ENCODE peak calls at places on chromosomes 16 and 17, in five cellular contexts. One of them, this sample, is unnamed.
A peak's percentile ranks its signal among the peaks of the same experiment; 100 is the strongest.

GRCh38 chr16:13300066-13300465 is 398.7 kb downstream of the SHISA9 start:
- DNase-seq in lower lobe of right lung: no peak
- DNase-seq in adrenal gland: no peak
- DNase-seq in breast epithelium: no peak
- DNase-seq in SK-N-SH: no peak
- DNase-seq in this sample: no peak

GRCh38 chr17:47275245-47275984 is 21.8 kb downstream of the ITGB3 start:
- DNase-seq in lower lobe of right lung: peak; percentile 59
- DNase-seq in adrenal gland: peak; percentile 56
- DNase-seq in breast epithelium: peak; percentile 68
- DNase-seq in SK-N-SH: peak; percentile 93
- DNase-seq in this sample: peak; percentile 82

GRCh38 chr17:63480826-63481487 is 4.1 kb downstream of the ACE start:
- DNase-seq in lower lobe of right lung: no peak
- DNase-seq in adrenal gland: no peak
- DNase-seq in breast epithelium: no peak
- DNase-seq in SK-N-SH: peak; percentile 75
- DNase-seq in this sample: no peak

GRCh38 chr16:50954469-50954868 is 196.6 kb downstream of the SALL1 start:
- DNase-seq in lower lobe of right lung: no peak
- DNase-seq in adrenal gland: no peak
- DNase-seq in breast epithelium: no peak
- DNase-seq in SK-N-SH: no peak
- DNase-seq in this sample: no peak

GRCh38 chr17:31595666-31596381 is 204.3 kb downstream of the RAB11FIP4 start:
- DNase-seq in lower lobe of right lung: no peak
- DNase-seq in adrenal gland: no peak
- DNase-seq in breast epithelium: no peak
- DNase-seq in SK-N-SH: no peak
- DNase-seq in this sample: no peak

GRCh38 chr17:50354198-50354597 is 8.3 kb downstream of the XYLT2 start:
- DNase-seq in lower lobe of right lung: no peak
- DNase-seq in adrenal gland: peak; percentile 16
- DNase-seq in breast epithelium: no peak
- DNase-seq in SK-N-SH: no peak
- DNase-seq in this sample: no peak

GRCh38 chr16:56012479-56012811 is 137.3 kb upstream of the CES5A start:
- DNase-seq in lower lobe of right lung: no peak
- DNase-seq in adrenal gland: no peak
- DNase-seq in breast epithelium: no peak
- DNase-seq in SK-N-SH: no peak
- DNase-seq in this sample: no peak

GRCh38 chr16:12120982-12121652 is 144.6 kb downstream of the SNX29 start:
- DNase-seq in lower lobe of right lung: no peak
- DNase-seq in adrenal gland: no peak
- DNase-seq in breast epithelium: no peak
- DNase-seq in SK-N-SH: no peak
- DNase-seq in this sample: no peak

GRCh38 chr17:57783338-57783742 is 38.2 kb upstream of the CCDC182 start:
- DNase-seq in lower lobe of right lung: peak; percentile 81
- DNase-seq in adrenal gland: peak; percentile 82
- DNase-seq in breast epithelium: peak; percentile 73
- DNase-seq in SK-N-SH: peak; percentile 98
- DNase-seq in this sample: peak; percentile 19

GRCh38 chr17:54899721-54900456 is 763 bp upstream of the TOM1L1 start:
- DNase-seq in lower lobe of right lung: no peak
- DNase-seq in adrenal gland: no peak
- DNase-seq in breast epithelium: no peak
- DNase-seq in SK-N-SH: peak; percentile 78
- DNase-seq in this sample: no peak

GRCh38 chr16:89039756-89040155 is 53.9 kb upstream of the ACSF3 start:
- DNase-seq in lower lobe of right lung: peak; percentile 30
- DNase-seq in adrenal gland: no peak
- DNase-seq in breast epithelium: no peak
- DNase-seq in SK-N-SH: no peak
- DNase-seq in this sample: no peak
- H3K27me3 ChIP-seq in lower lobe of right lung: peaks cover 55% of the 10 kb centered on the region
- H3K27me3 ChIP-seq in adrenal gland: peaks cover 39% of the 10 kb centered on the region
- H3K27me3 ChIP-seq in breast epithelium: peaks cover 5% of the 10 kb centered on the region
- H3K27me3 ChIP-seq in SK-N-SH: peaks cover 5% of the 10 kb centered on the region
- H3K27me3 ChIP-seq in this sample: peaks cover 55% of the 10 kb centered on the region

DNA sequence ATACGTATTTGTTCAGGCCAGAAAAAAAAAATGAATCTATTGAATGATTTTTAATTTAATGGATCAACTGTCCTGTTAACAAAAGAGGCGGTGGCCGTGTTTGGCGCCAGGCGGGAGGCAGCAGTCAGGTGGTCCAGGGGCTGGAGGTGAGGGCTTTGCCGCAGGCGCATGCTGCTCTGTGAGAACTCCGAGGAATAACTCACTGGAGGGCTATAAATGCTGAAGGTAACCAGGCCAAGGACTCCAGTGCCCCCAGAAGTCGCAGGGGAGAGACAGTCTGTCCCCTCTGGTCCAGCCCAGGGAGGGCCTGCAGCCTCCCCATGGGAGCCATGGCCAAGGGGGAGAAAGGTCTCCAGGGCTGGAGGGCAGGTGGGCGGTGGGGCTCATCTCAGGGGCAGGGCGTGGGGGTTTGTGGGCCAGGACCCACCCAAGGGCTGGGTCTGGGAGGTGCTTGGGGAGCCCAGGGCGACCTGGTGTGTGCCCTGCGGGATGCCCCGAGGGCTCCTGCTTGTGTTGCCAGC is 7.1 kb upstream of the BAHCC1 start:
- DNase-seq in lower lobe of right lung: no peak
- DNase-seq in adrenal gland: no peak
- DNase-seq in breast epithelium: no peak
- DNase-seq in SK-N-SH: no peak
- DNase-seq in this sample: no peak
- H3K4me3 ChIP-seq in lower lobe of right lung: peak overlapping the region; percentile 78
- H3K4me3 ChIP-seq in adrenal gland: no peak overlapping the region
- H3K4me3 ChIP-seq in breast epithelium: peak overlapping the region; percentile 87
- H3K4me3 ChIP-seq in SK-N-SH: no peak overlapping the region
- H3K4me3 ChIP-seq in this sample: peak overlapping the region; percentile 87

DNA sequence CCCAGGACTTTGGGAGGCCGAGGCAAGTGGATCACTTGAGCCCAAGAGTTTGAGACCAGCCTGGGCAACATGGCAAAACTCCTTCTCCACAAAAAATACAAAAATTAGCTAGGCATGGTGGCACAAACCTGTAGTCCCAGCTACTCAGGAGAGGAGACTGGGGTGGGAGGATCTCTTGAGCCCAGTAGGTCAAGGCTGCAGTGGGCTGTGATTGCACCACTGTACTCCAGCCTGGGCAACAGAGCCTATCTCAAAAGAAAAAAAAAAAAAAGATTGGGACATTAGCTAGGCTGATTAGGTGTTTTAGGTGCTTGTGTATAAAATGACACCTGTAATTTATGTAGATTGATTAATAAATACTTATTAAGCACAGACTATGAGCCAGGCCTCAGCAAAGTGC is 10.1 kb downstream of the GFOD2 start:
- DNase-seq in lower lobe of right lung: no peak
- DNase-seq in adrenal gland: no peak
- DNase-seq in breast epithelium: no peak
- DNase-seq in SK-N-SH: no peak
- DNase-seq in this sample: no peak
- TF ChIP-seq CTCF in lower lobe of right lung: no peak
- TF ChIP-seq CTCF in adrenal gland: no peak
- TF ChIP-seq CTCF in breast epithelium: no peak
- TF ChIP-seq CTCF in SK-N-SH: no peak
- TF ChIP-seq CTCF in this sample: no peak

GRCh38 chr16:64962786-64963185 is 159.1 kb downstream of the CDH11 start:
- DNase-seq in lower lobe of right lung: no peak
- DNase-seq in adrenal gland: no peak
- DNase-seq in breast epithelium: no peak
- DNase-seq in SK-N-SH: no peak
- DNase-seq in this sample: no peak
- H3K27me3 ChIP-seq in lower lobe of right lung: no peaks in the 10 kb centered on the region
- H3K27me3 ChIP-seq in adrenal gland: no peaks in the 10 kb centered on the region
- H3K27me3 ChIP-seq in breast epithelium: no peaks in the 10 kb centered on the region
- H3K27me3 ChIP-seq in SK-N-SH: no peaks in the 10 kb centered on the region
- H3K27me3 ChIP-seq in this sample: no peaks in the 10 kb centered on the region

GRCh38 chr16:1858189-1858588 is 13.8 kb downstream of the MEIOB start:
- DNase-seq in lower lobe of right lung: no peak
- DNase-seq in adrenal gland: no peak
- DNase-seq in breast epithelium: no peak
- DNase-seq in SK-N-SH: no peak
- DNase-seq in this sample: no peak
- H3K4me3 ChIP-seq in lower lobe of right lung: no peak overlapping the region
- H3K4me3 ChIP-seq in adrenal gland: no peak overlapping the region
- H3K4me3 ChIP-seq in breast epithelium: no peak overlapping the region
- H3K4me3 ChIP-seq in SK-N-SH: no peak overlapping the region
- H3K4me3 ChIP-seq in this sample: no peak overlapping the region

GRCh38 chr16:16038950-16039349 is 89.5 kb downstream of the ABCC1 start:
- DNase-seq in lower lobe of right lung: no peak
- DNase-seq in adrenal gland: no peak
- DNase-seq in breast epithelium: no peak
- DNase-seq in SK-N-SH: no peak
- DNase-seq in this sample: no peak
- TF ChIP-seq CTCF in lower lobe of right lung: no peak
- TF ChIP-seq CTCF in adrenal gland: no peak
- TF ChIP-seq CTCF in breast epithelium: no peak
- TF ChIP-seq CTCF in SK-N-SH: no peak
- TF ChIP-seq CTCF in this sample: no peak

DNA sequence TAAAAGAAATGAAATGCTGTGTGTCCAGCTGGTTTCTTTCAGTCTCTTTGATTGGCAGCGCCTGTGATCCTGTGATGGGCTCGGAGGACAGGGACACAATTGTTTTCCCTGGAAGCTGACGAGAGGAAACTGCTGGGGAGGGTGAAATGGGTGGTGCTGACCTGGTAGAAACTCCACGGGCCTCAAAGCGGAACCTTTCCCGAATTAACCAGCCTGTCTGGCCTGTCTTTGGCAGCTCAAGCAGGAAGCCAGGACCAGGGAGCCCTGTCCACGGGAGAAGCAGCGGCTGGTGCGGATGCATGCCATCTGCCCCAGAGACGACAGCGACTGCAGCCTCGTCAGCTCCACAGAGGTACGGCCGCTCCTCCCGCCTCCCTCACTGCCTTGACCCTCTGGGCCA is 22.4 kb downstream of the CARD14 start:
- DNase-seq in lower lobe of right lung: no peak
- DNase-seq in adrenal gland: no peak
- DNase-seq in breast epithelium: no peak
- DNase-seq in SK-N-SH: no peak
- DNase-seq in this sample: no peak
- H3K27me3 ChIP-seq in lower lobe of right lung: no peaks in the 10 kb centered on the region
- H3K27me3 ChIP-seq in adrenal gland: no peaks in the 10 kb centered on the region
- H3K27me3 ChIP-seq in breast epithelium: no peaks in the 10 kb centered on the region
- H3K27me3 ChIP-seq in SK-N-SH: peaks cover 9% of the 10 kb centered on the region
- H3K27me3 ChIP-seq in this sample: peaks cover 8% of the 10 kb centered on the region

GRCh38 chr17:40073454-40074174 is 10.8 kb downstream of the THRA start:
- DNase-seq in lower lobe of right lung: no peak
- DNase-seq in adrenal gland: no peak
- DNase-seq in breast epithelium: no peak
- DNase-seq in SK-N-SH: no peak
- DNase-seq in this sample: no peak
- H3K4me3 ChIP-seq in lower lobe of right lung: no peak overlapping the region
- H3K4me3 ChIP-seq in adrenal gland: no peak overlapping the region
- H3K4me3 ChIP-seq in breast epithelium: no peak overlapping the region
- H3K4me3 ChIP-seq in SK-N-SH: no peak overlapping the region
- H3K4me3 ChIP-seq in this sample: no peak overlapping the region

DNA sequence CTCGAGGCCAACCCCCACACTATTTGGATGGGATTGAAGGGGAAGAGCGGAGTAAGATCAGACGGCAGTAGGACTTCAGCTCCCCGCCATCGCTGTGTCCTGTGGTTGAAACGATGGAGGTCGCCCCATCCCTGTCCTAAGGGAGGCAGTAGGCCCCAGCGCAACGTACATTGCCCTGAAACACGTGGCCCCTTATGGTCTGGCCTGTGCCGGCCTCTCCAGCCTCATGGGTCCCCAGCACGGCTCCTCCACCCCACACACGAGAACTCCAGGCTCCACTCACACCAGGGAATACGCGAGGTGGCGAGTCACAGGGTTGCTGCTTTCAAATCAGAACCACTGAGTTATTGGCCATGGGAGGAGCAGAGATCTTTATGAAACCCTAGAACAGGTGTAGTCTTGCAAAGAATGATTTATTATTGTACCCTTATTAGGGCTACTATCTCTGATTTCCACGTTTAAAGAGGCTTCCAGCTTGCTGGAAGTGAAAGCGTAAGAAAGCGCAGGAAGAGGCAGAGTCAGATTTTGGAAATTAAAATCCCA is 669 bp upstream of the DCTPP1 start:
- DNase-seq in lower lobe of right lung: peak; percentile 51
- DNase-seq in adrenal gland: peak; percentile 47
- DNase-seq in breast epithelium: no peak
- DNase-seq in SK-N-SH: peak; percentile 66
- DNase-seq in this sample: no peak
- TF ChIP-seq CTCF in lower lobe of right lung: no peak
- TF ChIP-seq CTCF in adrenal gland: peak; percentile 35
- TF ChIP-seq CTCF in breast epithelium: no peak
- TF ChIP-seq CTCF in SK-N-SH: no peak
- TF ChIP-seq CTCF in this sample: no peak